ENCODE peak calls at places on chromosomes 6 and 20, in ten cellular contexts. One of them, this sample, is unnamed.

GRCh38 chr20:35151739-35152138 is 4.6 kb upstream of the EDEM2 start:
- DNase-seq in heart right ventricle: no peak
- DNase-seq in HCT116: no peak
- DNase-seq in OCI-LY7: no peak
- DNase-seq in heart left ventricle: no peak
- DNase-seq in CD8-positive, alpha-beta T cell: no peak
- DNase-seq in mesendoderm: no peak
- DNase-seq in cardiac muscle cell: no peak
- DNase-seq in RWPE1: no peak
- DNase-seq in psoas muscle: no peak
- DNase-seq in this sample: no peak

GRCh38 chr6:19983374-19983773 is 146.2 kb downstream of the ID4 start:
- DNase-seq in heart left ventricle: no peak
- DNase-seq in OCI-LY7: no peak
- DNase-seq in heart right ventricle: no peak
- DNase-seq in RWPE1: no peak
- DNase-seq in psoas muscle: no peak
- DNase-seq in CD8-positive, alpha-beta T cell: no peak
- DNase-seq in HCT116: no peak
- DNase-seq in mesendoderm: no peak
- DNase-seq in cardiac muscle cell: no peak
- DNase-seq in this sample: no peak

GRCh38 chr20:47347661-47348462 is 8.6 kb downstream of the ZMYND8 start:
- DNase-seq in psoas muscle: no peak
- DNase-seq in heart left ventricle: no peak
- DNase-seq in OCI-LY7: no peak
- DNase-seq in CD8-positive, alpha-beta T cell: no peak
- DNase-seq in heart right ventricle: no peak
- DNase-seq in HCT116: no peak
- DNase-seq in mesendoderm: no peak
- DNase-seq in RWPE1: no peak
- DNase-seq in cardiac muscle cell: no peak
- DNase-seq in this sample: no peak

GRCh38 chr20:47117325-47117724 is 222.7 kb downstream of the EYA2 start:
- DNase-seq in mesendoderm: no peak
- DNase-seq in HCT116: no peak
- DNase-seq in CD8-positive, alpha-beta T cell: no peak
- DNase-seq in cardiac muscle cell: no peak
- DNase-seq in psoas muscle: no peak
- DNase-seq in RWPE1: no peak
- DNase-seq in heart left ventricle: no peak
- DNase-seq in OCI-LY7: no peak
- DNase-seq in heart right ventricle: no peak
- DNase-seq in this sample: no peak

GRCh38 chr6:112910256-112910655 is 563.1 kb downstream of the RFPL4B start:
- DNase-seq in CD8-positive, alpha-beta T cell: no peak
- DNase-seq in psoas muscle: no peak
- DNase-seq in heart right ventricle: no peak
- DNase-seq in RWPE1: no peak
- DNase-seq in HCT116: no peak
- DNase-seq in heart left ventricle: no peak
- DNase-seq in mesendoderm: no peak
- DNase-seq in OCI-LY7: no peak
- DNase-seq in cardiac muscle cell: no peak
- DNase-seq in this sample: no peak

GRCh38 chr6:53792016-53792415 is 2.8 kb upstream of the LRRC1 start:
- DNase-seq in heart right ventricle: no peak
- DNase-seq in cardiac muscle cell: no peak
- DNase-seq in OCI-LY7: no peak
- DNase-seq in RWPE1: no peak
- DNase-seq in CD8-positive, alpha-beta T cell: no peak
- DNase-seq in heart left ventricle: no peak
- DNase-seq in mesendoderm: no peak
- DNase-seq in HCT116: no peak
- DNase-seq in psoas muscle: no peak
- DNase-seq in this sample: no peak

GRCh38 chr6:27532820-27533538 is 60.1 kb upstream of the ZNF184 start:
- DNase-seq in heart left ventricle: no peak
- DNase-seq in cardiac muscle cell: peak; percentile 43
- DNase-seq in OCI-LY7: no peak
- DNase-seq in heart right ventricle: no peak
- DNase-seq in psoas muscle: no peak
- DNase-seq in RWPE1: peak; percentile 58
- DNase-seq in HCT116: peak; percentile 68
- DNase-seq in CD8-positive, alpha-beta T cell: no peak
- DNase-seq in mesendoderm: peak; percentile 81
- DNase-seq in this sample: no peak

GRCh38 chr20:20360464-20360863 is 7.4 kb upstream of the INSM1 start:
- DNase-seq in heart right ventricle: no peak
- DNase-seq in mesendoderm: peak; percentile 73
- DNase-seq in heart left ventricle: no peak
- DNase-seq in RWPE1: peak; percentile 69
- DNase-seq in cardiac muscle cell: peak; percentile 65
- DNase-seq in HCT116: peak; percentile 40
- DNase-seq in CD8-positive, alpha-beta T cell: no peak
- DNase-seq in psoas muscle: no peak
- DNase-seq in OCI-LY7: peak; percentile 39
- DNase-seq in this sample: no peak

GRCh38 chr20:1005452-1006027 is 3.4 kb upstream of the RSPO4 start:
- DNase-seq in heart right ventricle: no peak
- DNase-seq in CD8-positive, alpha-beta T cell: no peak
- DNase-seq in cardiac muscle cell: peak; percentile 76
- DNase-seq in HCT116: peak; percentile 63
- DNase-seq in heart left ventricle: no peak
- DNase-seq in OCI-LY7: peak; percentile 60
- DNase-seq in RWPE1: peak; percentile 71
- DNase-seq in mesendoderm: peak; percentile 94
- DNase-seq in psoas muscle: no peak
- DNase-seq in this sample: no peak

GRCh38 chr6:150334790-150335783 is 33.7 kb upstream of the IYD start:
- DNase-seq in RWPE1: peak; percentile 60
- DNase-seq in heart right ventricle: no peak
- DNase-seq in CD8-positive, alpha-beta T cell: peak; percentile 30
- DNase-seq in mesendoderm: peak; percentile 65
- DNase-seq in psoas muscle: no peak
- DNase-seq in heart left ventricle: no peak
- DNase-seq in OCI-LY7: peak; percentile 74
- DNase-seq in HCT116: peak; percentile 80
- DNase-seq in cardiac muscle cell: peak; percentile 62
- DNase-seq in this sample: no peak

DNA sequence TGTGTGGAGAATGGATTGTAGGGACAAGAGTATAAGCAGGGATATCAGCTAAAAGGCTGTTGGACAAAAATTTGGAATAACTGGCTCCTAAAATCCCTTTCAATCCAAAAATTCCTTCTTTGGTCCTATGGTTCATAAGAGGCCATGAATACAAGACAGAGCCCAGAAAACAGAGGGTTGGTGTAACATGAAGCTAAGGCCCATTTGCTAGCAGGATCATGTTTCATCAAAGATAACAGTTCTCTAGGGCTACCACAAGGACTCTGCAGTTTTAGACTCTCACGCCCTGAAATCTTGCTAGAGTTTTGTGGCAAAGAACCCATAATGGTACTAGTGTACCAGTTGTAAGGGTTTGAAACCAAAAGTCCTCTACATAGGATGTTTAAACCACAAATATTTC is 327.8 kb upstream of the TBX18 start:
- DNase-seq in OCI-LY7: no peak
- DNase-seq in heart left ventricle: no peak
- DNase-seq in mesendoderm: peak; percentile 28
- DNase-seq in HCT116: no peak
- DNase-seq in RWPE1: no peak
- DNase-seq in heart right ventricle: no peak
- DNase-seq in cardiac muscle cell: no peak
- DNase-seq in psoas muscle: no peak
- DNase-seq in CD8-positive, alpha-beta T cell: no peak
- DNase-seq in this sample: no peak
- H3K27ac ChIP-seq in OCI-LY7: no peak overlapping the region
- H3K27ac ChIP-seq in heart left ventricle: no peak overlapping the region
- H3K27ac ChIP-seq in mesendoderm: no peak overlapping the region
- H3K27ac ChIP-seq in HCT116: no peak overlapping the region
- H3K27ac ChIP-seq in RWPE1: no peak overlapping the region
- H3K27ac ChIP-seq in heart right ventricle: no peak overlapping the region
- H3K27ac ChIP-seq in cardiac muscle cell: no peak overlapping the region
- H3K27ac ChIP-seq in psoas muscle: no peak overlapping the region
- H3K27ac ChIP-seq in CD8-positive, alpha-beta T cell: no peak overlapping the region
- H3K27ac ChIP-seq in this sample: no peak overlapping the region

GRCh38 chr6:25524542-25524941 is 127.5 kb upstream of the SCGN start:
- DNase-seq in CD8-positive, alpha-beta T cell: no peak
- DNase-seq in cardiac muscle cell: peak; percentile 32
- DNase-seq in heart right ventricle: no peak
- DNase-seq in psoas muscle: no peak
- DNase-seq in OCI-LY7: no peak
- DNase-seq in RWPE1: no peak
- DNase-seq in HCT116: no peak
- DNase-seq in heart left ventricle: no peak
- DNase-seq in mesendoderm: no peak
- DNase-seq in this sample: no peak

GRCh38 chr6:25525078-25525477 is 126.9 kb upstream of the SCGN start:
- DNase-seq in heart right ventricle: no peak
- DNase-seq in psoas muscle: no peak
- DNase-seq in RWPE1: no peak
- DNase-seq in heart left ventricle: no peak
- DNase-seq in CD8-positive, alpha-beta T cell: no peak
- DNase-seq in HCT116: no peak
- DNase-seq in OCI-LY7: no peak
- DNase-seq in mesendoderm: no peak
- DNase-seq in cardiac muscle cell: no peak
- DNase-seq in this sample: no peak

DNA sequence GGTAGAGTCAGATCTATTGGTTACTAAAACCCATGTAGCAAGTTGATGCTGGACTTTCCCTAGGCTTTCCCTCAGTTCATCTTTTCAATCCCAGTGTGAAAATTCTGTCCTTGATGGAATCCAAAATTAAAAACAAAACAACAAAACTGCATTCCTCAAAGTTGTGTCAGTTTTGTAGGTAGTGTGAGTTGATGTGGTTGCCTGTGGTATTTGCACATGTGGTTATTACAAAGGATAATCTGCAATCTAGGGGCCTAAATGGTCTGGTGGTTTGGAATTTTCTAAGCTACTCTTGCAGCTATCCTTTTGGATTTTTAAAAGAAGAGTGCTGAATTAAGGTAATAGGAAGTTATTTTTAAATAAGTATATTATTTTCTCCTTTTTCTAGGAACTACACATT is 132.2 kb upstream of the SCGN start:
- DNase-seq in OCI-LY7: no peak
- DNase-seq in RWPE1: no peak
- DNase-seq in CD8-positive, alpha-beta T cell: no peak
- DNase-seq in heart right ventricle: no peak
- DNase-seq in heart left ventricle: no peak
- DNase-seq in cardiac muscle cell: no peak
- DNase-seq in psoas muscle: no peak
- DNase-seq in mesendoderm: no peak
- DNase-seq in HCT116: no peak
- DNase-seq in this sample: no peak
- H3K27ac ChIP-seq in OCI-LY7: no peak overlapping the region
- H3K27ac ChIP-seq in RWPE1: no peak overlapping the region
- H3K27ac ChIP-seq in CD8-positive, alpha-beta T cell: no peak overlapping the region
- H3K27ac ChIP-seq in heart right ventricle: no peak overlapping the region
- H3K27ac ChIP-seq in heart left ventricle: no peak overlapping the region
- H3K27ac ChIP-seq in cardiac muscle cell: no peak overlapping the region
- H3K27ac ChIP-seq in psoas muscle: no peak overlapping the region
- H3K27ac ChIP-seq in mesendoderm: no peak overlapping the region
- H3K27ac ChIP-seq in HCT116: no peak overlapping the region
- H3K27ac ChIP-seq in this sample: no peak overlapping the region

DNA sequence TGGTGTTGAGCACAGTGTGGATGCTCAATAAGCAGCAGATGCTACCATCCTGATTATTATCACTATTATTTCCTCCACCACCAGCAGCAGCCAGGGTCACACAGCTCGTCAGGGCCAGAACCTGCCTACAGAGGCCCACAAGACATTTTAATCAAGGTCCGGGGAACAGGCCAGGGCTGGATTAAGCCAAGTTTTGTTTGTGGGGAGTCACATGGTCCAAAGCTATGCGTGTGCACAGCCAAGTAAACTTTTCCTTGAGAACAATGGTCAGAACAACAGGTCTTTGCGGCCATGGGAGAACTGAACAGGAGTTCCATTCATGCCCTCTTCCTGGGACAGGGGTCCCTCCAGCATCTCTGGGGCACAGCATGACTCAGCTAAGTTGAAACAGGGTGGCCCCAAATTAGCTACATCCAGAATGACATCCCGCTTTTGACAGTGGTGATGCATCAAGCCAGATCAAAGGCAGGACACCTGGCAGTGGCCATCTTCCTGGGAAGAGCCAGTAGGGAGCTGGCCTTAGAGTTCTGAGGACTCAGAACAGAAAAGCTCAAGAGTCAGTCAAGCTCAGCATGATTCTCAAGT is 11.7 kb downstream of the SNTA1 start:
- DNase-seq in heart left ventricle: no peak
- DNase-seq in HCT116: no peak
- DNase-seq in heart right ventricle: no peak
- DNase-seq in RWPE1: no peak
- DNase-seq in cardiac muscle cell: no peak
- DNase-seq in mesendoderm: no peak
- DNase-seq in psoas muscle: no peak
- DNase-seq in OCI-LY7: no peak
- DNase-seq in CD8-positive, alpha-beta T cell: no peak
- DNase-seq in this sample: no peak
- H3K27ac ChIP-seq in heart left ventricle: peak overlapping the region; percentile 84
- H3K27ac ChIP-seq in HCT116: no peak overlapping the region
- H3K27ac ChIP-seq in heart right ventricle: peak overlapping the region; percentile 82
- H3K27ac ChIP-seq in RWPE1: no peak overlapping the region
- H3K27ac ChIP-seq in cardiac muscle cell: peak overlapping the region; percentile 68
- H3K27ac ChIP-seq in mesendoderm: no peak overlapping the region
- H3K27ac ChIP-seq in psoas muscle: peak overlapping the region; percentile 98
- H3K27ac ChIP-seq in OCI-LY7: no peak overlapping the region
- H3K27ac ChIP-seq in CD8-positive, alpha-beta T cell: no peak overlapping the region
- H3K27ac ChIP-seq in this sample: no peak overlapping the region

GRCh38 chr20:63158352-63158751 is 57.6 kb downstream of the YTHDF1 start:
- DNase-seq in HCT116: no peak
- DNase-seq in CD8-positive, alpha-beta T cell: no peak
- DNase-seq in heart right ventricle: no peak
- DNase-seq in OCI-LY7: no peak
- DNase-seq in RWPE1: no peak
- DNase-seq in mesendoderm: no peak
- DNase-seq in cardiac muscle cell: no peak
- DNase-seq in heart left ventricle: no peak
- DNase-seq in psoas muscle: no peak
- DNase-seq in this sample: no peak
- H3K27ac ChIP-seq in HCT116: no peak overlapping the region
- H3K27ac ChIP-seq in CD8-positive, alpha-beta T cell: no peak overlapping the region
- H3K27ac ChIP-seq in heart right ventricle: no peak overlapping the region
- H3K27ac ChIP-seq in OCI-LY7: no peak overlapping the region
- H3K27ac ChIP-seq in RWPE1: no peak overlapping the region
- H3K27ac ChIP-seq in mesendoderm: no peak overlapping the region
- H3K27ac ChIP-seq in cardiac muscle cell: no peak overlapping the region
- H3K27ac ChIP-seq in heart left ventricle: no peak overlapping the region
- H3K27ac ChIP-seq in psoas muscle: no peak overlapping the region
- H3K27ac ChIP-seq in this sample: no peak overlapping the region

DNA sequence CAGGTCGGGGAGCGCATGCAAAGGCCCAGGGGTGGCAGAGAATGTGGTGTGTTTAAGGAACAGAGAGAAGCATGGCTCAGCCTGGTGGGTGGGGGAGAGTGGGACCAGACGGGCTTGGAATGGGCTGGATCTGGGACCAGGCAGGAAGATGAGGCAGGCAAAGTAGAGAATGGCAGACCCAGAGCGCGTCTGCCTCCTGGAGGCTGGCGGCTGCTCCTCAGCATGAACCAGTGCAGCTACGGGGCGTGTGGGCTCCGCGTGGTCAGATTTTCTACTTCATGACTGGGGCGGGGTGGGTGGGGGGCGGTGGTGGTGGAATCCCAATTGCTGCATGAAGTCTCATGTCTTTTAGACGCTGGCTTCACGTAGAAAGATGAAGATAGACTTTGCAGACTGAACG is 135.6 kb downstream of the TFAP2C start:
- DNase-seq in HCT116: no peak
- DNase-seq in mesendoderm: no peak
- DNase-seq in OCI-LY7: no peak
- DNase-seq in RWPE1: no peak
- DNase-seq in psoas muscle: no peak
- DNase-seq in CD8-positive, alpha-beta T cell: no peak
- DNase-seq in cardiac muscle cell: no peak
- DNase-seq in heart left ventricle: no peak
- DNase-seq in heart right ventricle: no peak
- DNase-seq in this sample: no peak
- H3K27ac ChIP-seq in HCT116: no peak overlapping the region
- H3K27ac ChIP-seq in mesendoderm: no peak overlapping the region
- H3K27ac ChIP-seq in OCI-LY7: no peak overlapping the region
- H3K27ac ChIP-seq in RWPE1: peak overlapping the region; percentile 90
- H3K27ac ChIP-seq in psoas muscle: no peak overlapping the region
- H3K27ac ChIP-seq in CD8-positive, alpha-beta T cell: no peak overlapping the region
- H3K27ac ChIP-seq in cardiac muscle cell: no peak overlapping the region
- H3K27ac ChIP-seq in heart left ventricle: no peak overlapping the region
- H3K27ac ChIP-seq in heart right ventricle: no peak overlapping the region
- H3K27ac ChIP-seq in this sample: no peak overlapping the region